ENCODE peak calls at places on chromosome 5, in eight cellular contexts. N is Kasumi-1, S is IMR-90, A is SJSA1, J is hepatic stellate cell, M is GM23338, P is psoas muscle, X is uterus. U is an unnamed sample.

GRCh38 chr5:154320209-154320608 is 125.6 kb upstream of the SAP30L start:
- DNase-seq in M (no peak), S (no peak), P (no peak), J (no peak), A (no peak), X (no peak), N (no peak), U (no peak)

GRCh38 chr5:95838552-95838951 is 16.0 kb upstream of the GLRX start:
- DNase-seq in J (no peak), A (no peak), X (no peak), P (no peak), M (no peak), N (no peak), S (no peak), U (no peak)

GRCh38 chr5:106121972-106122605 is 1548.6 kb downstream of the EFNA5 start:
- DNase-seq in S (peak; percentile 4), M (peak; percentile 66), J (no peak), A (no peak), N (peak; percentile 42), P (no peak), X (no peak), U (no peak)

GRCh38 chr5:133323464-133323863 is 271.7 kb downstream of the HSPA4 start:
- DNase-seq in A (no peak), P (no peak), N (no peak), X (no peak), M (no peak), J (no peak), S (no peak), U (no peak)

GRCh38 chr5:665956-666711 is 27.0 kb downstream of the TPPP start:
- DNase-seq in J (no peak), M (no peak), X (no peak), P (peak; percentile 41), A (no peak), N (no peak), S (no peak), U (no peak)

GRCh38 chr5:17415282-17415681 is 82.7 kb upstream of the TAF11L2 start:
- DNase-seq in N (no peak), P (no peak), S (no peak), M (peak; percentile 74), J (no peak), X (no peak), A (no peak), U (no peak)

GRCh38 chr5:41270423-41271251 is 57.3 kb upstream of the C6 start:
- DNase-seq in X (peak; percentile 46), P (no peak), N (peak; percentile 82), S (peak; percentile 76), A (no peak), J (peak; percentile 20), M (peak; percentile 71), U (no peak)

GRCh38 chr5:88824892-88825781 is 57.8 kb downstream of the MEF2C start:
- DNase-seq in P (no peak), S (peak; percentile 67), N (peak; percentile 66), J (no peak), X (no peak), M (no peak), A (no peak), U (no peak)